ENCODE peak calls at places on chromosomes 16 and 17, in seven cellular contexts. E is left ventricle myocardium inferior, M is ascending aorta, Y is lung, P is endodermal cell, F is aorta, D is GM12878. U is an unnamed sample.

GRCh38 chr17:81489012-81489968 is 23.3 kb downstream of the ACTG1 start:
- DNase-seq in M (no peak), F (peak), P (peak), Y (no peak), D (no peak), E (no peak), U (no peak)

GRCh38 chr17:50107790-50108414 is 12.8 kb downstream of the PDK2 start:
- DNase-seq in M (no peak), D (no peak), P (no peak), E (no peak), Y (no peak), F (no peak), U (no peak)

GRCh38 chr17:38400286-38400685 is 28.0 kb upstream of the ARHGAP23 start:
- DNase-seq in E (no peak), F (peak), Y (no peak), M (no peak), D (no peak), P (no peak), U (no peak)

GRCh38 chr17:33099252-33099651 is 107.6 kb downstream of the SPACA3 start:
- DNase-seq in Y (no peak), M (no peak), E (no peak), F (no peak), P (no peak), D (no peak), U (no peak)

GRCh38 chr17:77233635-77234334 is 93.0 kb downstream of the SEC14L1 start:
- DNase-seq in M (no peak), P (peak), Y (no peak), F (peak), D (peak), E (no peak), U (no peak)

GRCh38 chr16:71311553-71312158 is 22.5 kb upstream of the CMTR2 start:
- DNase-seq in F (no peak), E (no peak), M (no peak), P (peak), D (no peak), Y (no peak), U (no peak)

GRCh38 chr16:53848277-53848942 is 144.5 kb downstream of the FTO start:
- DNase-seq in E (no peak), P (no peak), M (no peak), Y (no peak), F (no peak), D (no peak), U (no peak)

GRCh38 chr17:640436-640835 is 74.2 kb downstream of the VPS53 start:
- DNase-seq in E (no peak), M (no peak), P (no peak), Y (no peak), F (no peak), D (no peak), U (no peak)

GRCh38 chr17:74478369-74479100 is 12.1 kb downstream of the CD300A start:
- DNase-seq in P (no peak), E (no peak), D (peak), F (no peak), Y (no peak), M (no peak), U (no peak)

GRCh38 chr17:20189322-20189721 is 180.2 kb downstream of the SPECC1 start:
- DNase-seq in Y (no peak), P (peak), M (no peak), E (no peak), D (no peak), F (no peak), U (no peak)

GRCh38 chr17:27906623-27907022 is 13.5 kb upstream of the LYRM9 start:
- DNase-seq in E (no peak), P (no peak), Y (no peak), F (no peak), M (no peak), D (no peak), U (no peak)

GRCh38 chr16:46976550-46976949 is 3.1 kb upstream of the DNAJA2 start:
- DNase-seq in P (no peak), M (no peak), F (no peak), Y (no peak), D (no peak), E (no peak), U (no peak)

GRCh38 chr17:14593956-14594355 is 293.1 kb downstream of the HS3ST3B1 start:
- DNase-seq in M (no peak), Y (no peak), F (no peak), E (no peak), P (no peak), D (no peak), U (no peak)

GRCh38 chr17:72373910-72374741 is 253.3 kb downstream of the SOX9 start:
- DNase-seq in P (no peak), E (peak), F (no peak), M (no peak), D (no peak), Y (no peak), U (peak)

GRCh38 chr16:57647136-57647875 is 18.9 kb downstream of the ADGRG1 start:
- DNase-seq in M (no peak), E (no peak), F (no peak), P (no peak), Y (no peak), D (no peak), U (no peak)

DNA sequence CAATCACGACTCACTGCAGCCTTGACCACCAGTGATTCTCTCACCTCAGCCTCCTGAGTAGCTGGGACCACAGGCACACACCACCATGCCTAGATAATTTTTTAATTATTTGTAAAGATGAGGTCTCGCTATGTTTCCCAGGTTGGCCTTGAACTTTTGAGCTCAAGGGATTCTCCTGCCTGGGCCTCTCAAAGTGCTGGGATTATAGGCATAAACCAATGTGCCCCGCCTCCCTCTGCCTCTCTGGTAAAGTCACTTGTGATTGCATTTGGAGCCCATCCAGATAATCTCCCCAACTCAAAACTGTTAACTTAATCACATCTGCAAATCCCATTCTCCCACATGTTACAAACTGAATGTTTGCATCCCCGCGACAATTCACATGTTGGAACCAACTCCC is 11.8 kb upstream of the PECAM1 start:
- DNase-seq in D (no peak), P (no peak), M (no peak), E (no peak), Y (no peak), F (peak), U (no peak)
- H3K27ac ChIP-seq in D (no peak), P (no peak), M (no peak), E (no peak), Y (no peak), F (no peak), U (no peak)

GRCh38 chr16:10944249-10945064 is at the start of gene CLEC16A:
- DNase-seq in Y (peak), P (peak), F (peak), M (peak), E (peak), D (peak), U (peak)

GRCh38 chr16:10942352-10943297 is at the start of gene DEXI:
- DNase-seq in M (peak), D (peak), Y (peak), P (peak), F (peak), E (peak), U (peak)

GRCh38 chr16:10947211-10947787 is 2.9 kb downstream of the CLEC16A start:
- DNase-seq in M (no peak), F (no peak), P (peak), E (no peak), Y (no peak), D (no peak), U (no peak)

GRCh38 chr16:10946308-10946707 is 1.9 kb downstream of the CLEC16A start:
- DNase-seq in D (no peak), M (no peak), Y (peak), P (peak), F (no peak), E (no peak), U (no peak)

GRCh38 chr16:10945065-10945787 is 862 bp downstream of the CLEC16A start:
- DNase-seq in F (no peak), D (no peak), P (no peak), Y (no peak), E (no peak), M (no peak), U (no peak)
- H3K4me3 ChIP-seq in F (peak), D (peak), P (peak), Y (peak), E (peak), M (peak), U (peak)

GRCh38 chr16:15649727-15650018 is 372 bp upstream of the NDE1 start:
- DNase-seq in P (no peak), Y (no peak), D (no peak), M (no peak), E (no peak), F (no peak), U (no peak)
- H3K27ac ChIP-seq in P (peak), Y (peak), D (peak), M (peak), E (peak), F (peak), U (peak)

GRCh38 chr17:5583426-5584382 is 605 bp downstream of the NLRP1 start:
- DNase-seq in Y (no peak), P (peak), D (no peak), F (no peak), E (peak), M (peak), U (peak)
- H3K4me3 ChIP-seq in Y (peak), P (no peak), D (peak), F (peak), E (peak), M (peak), U (peak)

GRCh38 chr17:41971721-41972523 is 5.3 kb downstream of the CNP start:
- DNase-seq in D (no peak), Y (no peak), M (no peak), P (no peak), E (no peak), F (peak), U (no peak)
- H3K27ac ChIP-seq in D (no peak), Y (no peak), M (no peak), P (no peak), E (peak), F (no peak), U (no peak)

GRCh38 chr16:67108931-67109406 is 772 bp upstream of the PHAF1 start:
- DNase-seq in E (no peak), M (no peak), F (no peak), P (no peak), Y (no peak), D (no peak), U (peak)
- H3K4me3 ChIP-seq in E (peak), M (peak), F (no peak), P (peak), Y (peak), D (peak), U (peak)

DNA sequence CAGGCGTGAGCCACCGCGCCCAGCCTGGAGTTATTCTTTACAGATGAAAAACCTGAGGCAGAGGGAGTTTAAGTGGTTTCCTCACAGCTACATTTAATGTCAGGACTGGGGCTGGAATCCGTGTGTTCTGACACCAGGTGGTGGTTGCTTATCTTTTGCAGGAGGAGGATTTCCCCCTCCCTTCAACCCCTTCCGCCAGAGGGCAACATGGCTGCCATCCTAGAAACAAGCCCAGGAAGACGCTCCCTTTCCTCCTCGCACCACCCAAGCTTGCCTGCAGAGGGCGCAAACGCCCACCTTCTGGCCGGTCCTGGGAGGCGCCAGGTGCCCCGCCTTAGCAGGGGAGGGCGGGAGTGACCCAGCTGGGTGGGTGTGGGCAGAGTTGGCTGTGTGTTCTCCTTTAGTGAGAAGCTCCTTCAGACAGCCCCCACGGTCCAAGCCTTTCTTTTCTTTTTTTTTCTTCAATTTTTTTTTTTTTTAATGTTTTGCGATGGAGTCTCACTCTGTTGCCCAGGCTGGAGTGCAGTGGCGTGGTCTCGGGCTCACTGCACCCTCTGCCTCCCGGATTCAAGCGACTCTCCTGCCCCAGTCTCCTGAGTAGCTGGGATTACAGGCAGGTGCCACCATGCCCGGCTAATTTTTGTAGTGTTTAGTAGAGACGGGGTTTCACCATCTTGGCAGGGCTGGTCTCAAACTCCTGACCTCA is 9.9 kb upstream of the RAP1GAP2 start:
- DNase-seq in F (peak), Y (peak), D (peak), E (peak), P (peak), M (peak), U (peak)
- H3K27ac ChIP-seq in F (no peak), Y (no peak), D (no peak), E (no peak), P (no peak), M (no peak), U (no peak)